ENCODE peak calls at places on chromosomes 6 and 20, in nine cellular contexts. Z is neural progenitor cell, W is stomach, D is A549, X is endothelial cell of umbilical vein, R is Peyer's patch, O is A673, S is HL-60, M is right lobe of liver. F is an unnamed sample.

GRCh38 chr20:64058536-64058935 is 4.5 kb upstream of the TCEA2 start:
- DNase-seq in W (peak; percentile 48), S (no peak), Z (no peak), X (no peak), D (no peak), R (no peak), O (no peak), M (no peak), F (no peak)

GRCh38 chr6:8785223-8785622 is 349.9 kb upstream of the SLC35B3 start:
- DNase-seq in Z (no peak), X (no peak), M (no peak), O (no peak), W (no peak), R (no peak), S (no peak), D (no peak), F (no peak)

GRCh38 chr6:20252311-20252710 is 40.0 kb upstream of the MBOAT1 start:
- DNase-seq in M (no peak), S (no peak), R (no peak), D (no peak), W (peak; percentile 34), Z (no peak), O (no peak), X (no peak), F (no peak)

GRCh38 chr6:14472964-14473363 is 355.4 kb downstream of the CD83 start:
- DNase-seq in W (no peak), R (no peak), S (no peak), M (no peak), Z (no peak), X (no peak), D (no peak), O (no peak), F (no peak)

GRCh38 chr6:107106165-107106564 is 9.2 kb downstream of the BEND3 start:
- DNase-seq in S (no peak), O (no peak), D (no peak), R (no peak), W (no peak), X (no peak), Z (peak; percentile 5), M (no peak), F (no peak)

GRCh38 chr6:144582939-144583613 is 297.9 kb downstream of the UTRN start:
- DNase-seq in S (peak; percentile 62), X (no peak), Z (peak; percentile 27), R (peak; percentile 58), O (peak; percentile 88), M (peak; percentile 50), D (no peak), W (peak; percentile 31), F (peak; percentile 58)

GRCh38 chr6:119938752-119939151 is 589.2 kb upstream of the MAN1A1 start:
- DNase-seq in M (no peak), O (no peak), R (no peak), X (no peak), S (no peak), W (no peak), D (no peak), Z (no peak), F (no peak)

GRCh38 chr20:17881741-17882064 is 86.9 kb downstream of the SNX5 start:
- DNase-seq in D (no peak), X (no peak), M (no peak), W (no peak), S (no peak), R (no peak), Z (no peak), O (no peak), F (no peak)

GRCh38 chr20:9912858-9913434 is 74.1 kb upstream of the PAK5 start:
- DNase-seq in M (no peak), O (peak; percentile 64), Z (peak; percentile 62), S (peak; percentile 15), W (peak; percentile 56), R (peak; percentile 20), X (peak; percentile 63), D (peak; percentile 57), F (no peak)

GRCh38 chr6:30163090-30163917 is at the start of gene TRIM15:
- DNase-seq in Z (peak; percentile 13), O (no peak), S (no peak), R (no peak), X (no peak), M (peak; percentile 87), D (no peak), W (no peak), F (no peak)

GRCh38 chr20:51494241-51495110 is 48.0 kb downstream of the NFATC2 start:
- DNase-seq in Z (no peak), M (no peak), R (peak; percentile 37), D (no peak), W (no peak), X (no peak), O (no peak), S (peak; percentile 55), F (no peak)

GRCh38 chr6:108559884-108560462 is 744 bp upstream of the FOXO3 start:
- DNase-seq in W (peak; percentile 49), S (no peak), Z (peak; percentile 82), X (peak; percentile 85), M (peak; percentile 67), R (peak; percentile 40), O (peak; percentile 86), D (peak; percentile 67), F (peak; percentile 69)

GRCh38 chr6:56172144-56172543 is 75.2 kb downstream of the COL21A1 start:
- DNase-seq in M (no peak), Z (peak; percentile 6), W (no peak), S (no peak), R (no peak), D (no peak), O (no peak), X (peak; percentile 6), F (no peak)

GRCh38 chr6:19303381-19303780 is 533.8 kb upstream of the ID4 start:
- DNase-seq in Z (no peak), S (no peak), D (no peak), M (no peak), R (no peak), O (no peak), X (no peak), W (peak; percentile 36), F (no peak)

GRCh38 chr6:49668083-49668511 is 31.5 kb upstream of the RHAG start:
- DNase-seq in Z (no peak), X (no peak), M (no peak), O (no peak), S (no peak), R (no peak), D (peak; percentile 3), W (no peak), F (no peak)

GRCh38 chr20:35329435-35330139 is 37.4 kb upstream of the FAM83C start:
- DNase-seq in O (peak; percentile 61), X (no peak), R (no peak), M (no peak), S (peak; percentile 63), D (peak; percentile 72), Z (peak; percentile 65), W (peak; percentile 60), F (no peak)

DNA sequence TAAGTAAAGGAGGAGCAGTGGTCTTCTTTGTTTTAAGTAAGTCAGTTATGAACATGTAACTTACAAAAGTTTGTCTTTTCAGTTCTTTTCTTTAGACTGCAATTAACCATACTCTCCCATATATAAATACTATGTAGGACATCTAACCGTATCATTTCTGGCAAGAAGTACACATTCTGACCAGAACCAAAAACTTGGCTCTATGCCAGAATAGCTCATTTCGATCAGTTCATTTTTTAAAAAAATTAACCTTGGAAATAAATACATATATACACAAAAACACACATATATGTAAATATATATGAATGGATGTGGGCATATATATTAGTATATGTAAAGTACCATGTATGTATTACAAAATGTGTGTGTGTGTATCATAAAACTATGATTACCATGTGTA is 145.0 kb downstream of the PHACTR1 start:
- DNase-seq in S (no peak), W (no peak), Z (no peak), X (no peak), D (no peak), O (no peak), R (no peak), M (no peak), F (no peak)
- H3K27ac ChIP-seq in S (no peak overlapping the region), W (no peak overlapping the region), Z (no peak overlapping the region), X (no peak overlapping the region), D (no peak overlapping the region), O (no peak overlapping the region), R (no peak overlapping the region), M (no peak overlapping the region), F (no peak overlapping the region)

DNA sequence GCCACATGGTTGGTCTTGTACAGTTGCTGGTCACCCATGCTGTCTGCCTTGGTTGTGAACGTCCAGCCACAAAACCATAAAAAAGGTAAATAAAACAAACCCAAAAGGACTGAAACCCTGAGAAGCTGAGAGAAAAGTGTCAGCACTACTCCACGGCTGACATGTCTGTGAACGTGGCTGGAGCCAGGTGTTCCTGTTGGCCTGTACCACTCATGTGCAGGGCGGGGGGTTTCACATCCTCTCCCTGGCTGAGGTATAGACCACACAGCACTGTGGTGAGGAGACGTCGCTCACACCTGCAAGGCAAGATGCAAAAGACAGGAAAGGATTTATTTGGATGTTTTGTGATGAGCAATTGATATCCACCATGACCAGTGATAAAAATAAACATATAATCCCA is 51.9 kb upstream of the MRPS10 start:
- DNase-seq in O (no peak), M (no peak), S (no peak), W (peak; percentile 31), X (no peak), D (no peak), R (peak; percentile 82), Z (no peak), F (no peak)
- H3K27ac ChIP-seq in O (no peak overlapping the region), M (no peak overlapping the region), S (no peak overlapping the region), W (no peak overlapping the region), X (no peak overlapping the region), D (no peak overlapping the region), R (no peak overlapping the region), Z (no peak overlapping the region), F (no peak overlapping the region)

GRCh38 chr6:125940691-125941090 is 15.9 kb upstream of the HINT3 start:
- DNase-seq in M (no peak), X (no peak), S (no peak), W (no peak), R (no peak), D (no peak), O (no peak), Z (no peak), F (no peak)
- H3K27ac ChIP-seq in M (no peak overlapping the region), X (no peak overlapping the region), S (no peak overlapping the region), W (no peak overlapping the region), R (no peak overlapping the region), D (peak overlapping the region; percentile 98), O (no peak overlapping the region), Z (no peak overlapping the region), F (no peak overlapping the region)

DNA sequence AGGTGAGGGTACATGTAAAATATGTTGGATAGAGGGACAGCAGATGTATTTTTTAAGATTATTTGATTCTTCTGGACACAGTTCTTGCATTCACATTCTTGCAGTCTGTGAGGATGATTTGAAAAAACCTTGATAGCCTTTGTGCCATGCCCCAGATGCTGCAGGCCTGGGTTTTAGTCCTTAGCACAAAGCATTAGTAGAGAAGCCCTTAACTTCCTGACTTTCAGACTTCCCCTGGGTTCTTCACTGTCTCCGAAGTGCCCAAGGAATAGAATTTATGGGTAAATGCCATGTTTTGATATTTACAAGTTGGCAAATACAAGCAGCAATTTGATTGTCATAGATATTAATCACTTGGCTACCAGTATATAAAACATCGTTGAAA is 67.6 kb upstream of the SUPT3H start:
- DNase-seq in R (no peak), D (no peak), W (no peak), X (no peak), S (no peak), O (no peak), Z (no peak), M (no peak), F (no peak)
- H3K27ac ChIP-seq in R (peak overlapping the region; percentile 49), D (peak overlapping the region; percentile 90), W (peak overlapping the region; percentile 76), X (peak overlapping the region; percentile 68), S (peak overlapping the region; percentile 74), O (peak overlapping the region; percentile 77), Z (no peak overlapping the region), M (peak overlapping the region; percentile 19), F (no peak overlapping the region)

GRCh38 chr6:131770776-131771175 is 37.0 kb upstream of the ENPP1 start:
- DNase-seq in R (no peak), S (no peak), M (no peak), D (no peak), Z (no peak), X (no peak), O (no peak), W (no peak), F (no peak)
- H3K27ac ChIP-seq in R (no peak overlapping the region), S (no peak overlapping the region), M (no peak overlapping the region), D (no peak overlapping the region), Z (no peak overlapping the region), X (no peak overlapping the region), O (no peak overlapping the region), W (no peak overlapping the region), F (no peak overlapping the region)

F was measured in pancreas.